ENCODE peak calls at places on chromosomes 2 and 18, in nine cellular contexts. One of them, this sample, is unnamed.

GRCh38 chr2:38892819-38893218 is 3.1 kb downstream of the ARHGEF33 start:
- DNase-seq in GM12891: no peak
- DNase-seq in midbrain: no peak
- DNase-seq in H7: no peak
- DNase-seq in Calu3: no peak
- DNase-seq in aorta: no peak
- DNase-seq in PC-9: peak; percentile 40
- DNase-seq in T-cell: no peak
- DNase-seq in ELF-1: no peak
- DNase-seq in this sample: no peak

GRCh38 chr2:114550895-114551793 is 108.7 kb downstream of the DPP10 start:
- DNase-seq in GM12891: peak; percentile 10
- DNase-seq in midbrain: peak; percentile 61
- DNase-seq in H7: peak; percentile 48
- DNase-seq in Calu3: peak; percentile 71
- DNase-seq in aorta: no peak
- DNase-seq in PC-9: no peak
- DNase-seq in T-cell: no peak
- DNase-seq in ELF-1: peak; percentile 72
- DNase-seq in this sample: peak; percentile 2

GRCh38 chr2:74908763-74909444 is 49.5 kb upstream of the POLE4 start:
- DNase-seq in GM12891: no peak
- DNase-seq in midbrain: no peak
- DNase-seq in H7: peak; percentile 51
- DNase-seq in Calu3: peak; percentile 32
- DNase-seq in aorta: no peak
- DNase-seq in PC-9: no peak
- DNase-seq in T-cell: no peak
- DNase-seq in ELF-1: peak; percentile 25
- DNase-seq in this sample: no peak

GRCh38 chr18:73564073-73564472 is 583.6 kb downstream of the FBXO15 start:
- DNase-seq in GM12891: no peak
- DNase-seq in midbrain: no peak
- DNase-seq in H7: no peak
- DNase-seq in Calu3: peak; percentile 61
- DNase-seq in aorta: no peak
- DNase-seq in PC-9: peak; percentile 95
- DNase-seq in T-cell: no peak
- DNase-seq in ELF-1: no peak
- DNase-seq in this sample: peak; percentile 68

GRCh38 chr18:76985951-76986236 is 146.7 kb downstream of the MBP start:
- DNase-seq in GM12891: no peak
- DNase-seq in midbrain: no peak
- DNase-seq in H7: no peak
- DNase-seq in Calu3: no peak
- DNase-seq in aorta: no peak
- DNase-seq in PC-9: no peak
- DNase-seq in T-cell: no peak
- DNase-seq in ELF-1: no peak
- DNase-seq in this sample: no peak

GRCh38 chr2:214960677-214961076 is 151.2 kb upstream of the BARD1 start:
- DNase-seq in GM12891: no peak
- DNase-seq in midbrain: no peak
- DNase-seq in H7: no peak
- DNase-seq in Calu3: no peak
- DNase-seq in aorta: no peak
- DNase-seq in PC-9: no peak
- DNase-seq in T-cell: no peak
- DNase-seq in ELF-1: no peak
- DNase-seq in this sample: no peak

GRCh38 chr2:235747001-235747867 is 253.4 kb downstream of the AGAP1 start:
- DNase-seq in GM12891: no peak
- DNase-seq in midbrain: no peak
- DNase-seq in H7: peak; percentile 78
- DNase-seq in Calu3: no peak
- DNase-seq in aorta: no peak
- DNase-seq in PC-9: no peak
- DNase-seq in T-cell: no peak
- DNase-seq in ELF-1: no peak
- DNase-seq in this sample: no peak

GRCh38 chr2:230830428-230830827 is 34.3 kb upstream of the ITM2C start:
- DNase-seq in GM12891: no peak
- DNase-seq in midbrain: no peak
- DNase-seq in H7: no peak
- DNase-seq in Calu3: no peak
- DNase-seq in aorta: no peak
- DNase-seq in PC-9: no peak
- DNase-seq in T-cell: no peak
- DNase-seq in ELF-1: no peak
- DNase-seq in this sample: no peak

GRCh38 chr2:216308532-216308931 is 63.8 kb downstream of the MARCHF4 start:
- DNase-seq in GM12891: no peak
- DNase-seq in midbrain: no peak
- DNase-seq in H7: no peak
- DNase-seq in Calu3: no peak
- DNase-seq in aorta: no peak
- DNase-seq in PC-9: no peak
- DNase-seq in T-cell: no peak
- DNase-seq in ELF-1: no peak
- DNase-seq in this sample: no peak

GRCh38 chr2:59276917-59277316 is 1035.8 kb upstream of the FANCL start:
- DNase-seq in GM12891: no peak
- DNase-seq in midbrain: no peak
- DNase-seq in H7: no peak
- DNase-seq in Calu3: no peak
- DNase-seq in aorta: no peak
- DNase-seq in PC-9: no peak
- DNase-seq in T-cell: no peak
- DNase-seq in ELF-1: no peak
- DNase-seq in this sample: no peak

GRCh38 chr2:159904127-159904564 is 106.1 kb upstream of the CD302 start:
- DNase-seq in GM12891: peak; percentile 30
- DNase-seq in midbrain: no peak
- DNase-seq in H7: no peak
- DNase-seq in Calu3: peak; percentile 58
- DNase-seq in aorta: peak; percentile 75
- DNase-seq in PC-9: no peak
- DNase-seq in T-cell: peak; percentile 59
- DNase-seq in ELF-1: no peak
- DNase-seq in this sample: peak; percentile 10

GRCh38 chr2:29495068-29495467 is 379.9 kb downstream of the CLIP4 start:
- DNase-seq in GM12891: no peak
- DNase-seq in midbrain: no peak
- DNase-seq in H7: no peak
- DNase-seq in Calu3: no peak
- DNase-seq in aorta: no peak
- DNase-seq in PC-9: no peak
- DNase-seq in T-cell: no peak
- DNase-seq in ELF-1: no peak
- DNase-seq in this sample: no peak

GRCh38 chr2:84958135-84959044 is 12.6 kb upstream of the KCMF1 start:
- DNase-seq in GM12891: no peak
- DNase-seq in midbrain: no peak
- DNase-seq in H7: peak; percentile 70
- DNase-seq in Calu3: peak; percentile 81
- DNase-seq in aorta: no peak
- DNase-seq in PC-9: peak; percentile 98
- DNase-seq in T-cell: no peak
- DNase-seq in ELF-1: peak; percentile 99
- DNase-seq in this sample: peak; percentile 95

GRCh38 chr2:224039080-224039769 is at the start of gene SERPINE2:
- DNase-seq in GM12891: peak; percentile 43
- DNase-seq in midbrain: peak; percentile 79
- DNase-seq in H7: peak; percentile 94
- DNase-seq in Calu3: peak; percentile 76
- DNase-seq in aorta: peak; percentile 86
- DNase-seq in PC-9: peak; percentile 67
- DNase-seq in T-cell: peak; percentile 12
- DNase-seq in ELF-1: peak; percentile 86
- DNase-seq in this sample: peak; percentile 60

GRCh38 chr2:28348149-28348567 is 44.5 kb upstream of the FOSL2 start:
- DNase-seq in GM12891: no peak
- DNase-seq in midbrain: no peak
- DNase-seq in H7: no peak
- DNase-seq in Calu3: no peak
- DNase-seq in aorta: peak; percentile 74
- DNase-seq in PC-9: no peak
- DNase-seq in T-cell: peak; percentile 58
- DNase-seq in ELF-1: no peak
- DNase-seq in this sample: no peak

GRCh38 chr18:29285471-29285870 is 1108.5 kb upstream of the CDH2 start:
- DNase-seq in GM12891: no peak
- DNase-seq in midbrain: no peak
- DNase-seq in H7: no peak
- DNase-seq in Calu3: no peak
- DNase-seq in aorta: no peak
- DNase-seq in PC-9: no peak
- DNase-seq in T-cell: no peak
- DNase-seq in ELF-1: no peak
- DNase-seq in this sample: no peak

GRCh38 chr18:33231474-33232317 is 208.8 kb downstream of the CCDC178 start:
- DNase-seq in GM12891: peak; percentile 1
- DNase-seq in midbrain: peak; percentile 80
- DNase-seq in H7: peak; percentile 27
- DNase-seq in Calu3: peak; percentile 77
- DNase-seq in aorta: no peak
- DNase-seq in PC-9: peak; percentile 37
- DNase-seq in T-cell: no peak
- DNase-seq in ELF-1: peak; percentile 82
- DNase-seq in this sample: peak; percentile 61

GRCh38 chr2:224442092-224442999 is 40.4 kb upstream of the FAM124B start:
- DNase-seq in GM12891: peak; percentile 32
- DNase-seq in midbrain: no peak
- DNase-seq in H7: peak; percentile 30
- DNase-seq in Calu3: peak; percentile 45
- DNase-seq in aorta: peak; percentile 79
- DNase-seq in PC-9: no peak
- DNase-seq in T-cell: no peak
- DNase-seq in ELF-1: peak; percentile 72
- DNase-seq in this sample: no peak

GRCh38 chr2:173187911-173188788 is 112.5 kb downstream of the MAP3K20 start:
- DNase-seq in GM12891: no peak
- DNase-seq in midbrain: peak; percentile 51
- DNase-seq in H7: no peak
- DNase-seq in Calu3: peak; percentile 30
- DNase-seq in aorta: no peak
- DNase-seq in PC-9: no peak
- DNase-seq in T-cell: no peak
- DNase-seq in ELF-1: no peak
- DNase-seq in this sample: no peak

GRCh38 chr2:199862779-199863178 is 11.8 kb upstream of the FTCDNL1 start:
- DNase-seq in GM12891: no peak
- DNase-seq in midbrain: no peak
- DNase-seq in H7: no peak
- DNase-seq in Calu3: no peak
- DNase-seq in aorta: no peak
- DNase-seq in PC-9: no peak
- DNase-seq in T-cell: no peak
- DNase-seq in ELF-1: no peak
- DNase-seq in this sample: no peak

GRCh38 chr2:181354626-181355025 is 102.6 kb upstream of the ITGA4 start:
- DNase-seq in GM12891: no peak
- DNase-seq in midbrain: no peak
- DNase-seq in H7: no peak
- DNase-seq in Calu3: no peak
- DNase-seq in aorta: no peak
- DNase-seq in PC-9: no peak
- DNase-seq in T-cell: no peak
- DNase-seq in ELF-1: no peak
- DNase-seq in this sample: no peak